ENCODE peak calls at places on chromosomes 1 and 21, in four cellular contexts. T, J, Y and X are unnamed samples.

GRCh38 chr1:171441278-171441677 is 44.1 kb upstream of the PRRC2C start:
- DNase-seq in T (no peak), J (no peak), Y (peak), X (no peak)

GRCh38 chr21:41877901-41878830 is 978 bp downstream of the PRDM15 start:
- DNase-seq in T (peak), J (no peak), Y (peak), X (no peak)

GRCh38 chr1:222618880-222619321 is 1.0 kb downstream of the MIA3 start:
- DNase-seq in T (peak), J (peak), Y (no peak), X (no peak)

GRCh38 chr1:92961131-92961895 is at the start of gene DIPK1A:
- DNase-seq in T (peak), J (peak), Y (peak), X (peak)

GRCh38 chr1:241918879-241919278 is 38.7 kb upstream of the BECN2 start:
- DNase-seq in T (no peak), J (no peak), Y (no peak), X (no peak)

GRCh38 chr1:62040973-62041372 is 153.7 kb upstream of the L1TD1 start:
- DNase-seq in T (no peak), J (peak), Y (no peak), X (no peak)

GRCh38 chr1:159594581-159594980 is 7.0 kb downstream of the APCS start:
- DNase-seq in T (no peak), J (no peak), Y (no peak), X (no peak)

GRCh38 chr21:34511787-34512451 is at the start of gene KCNE1:
- DNase-seq in T (no peak), J (no peak), Y (no peak), X (no peak)

GRCh38 chr1:85611390-85611789 is 30.8 kb downstream of the CCN1 start:
- DNase-seq in T (no peak), J (no peak), Y (no peak), X (no peak)

GRCh38 chr1:23801876-23802275 is 1.3 kb upstream of the GALE start:
- DNase-seq in T (no peak), J (no peak), Y (no peak), X (no peak)

GRCh38 chr1:169348356-169349036 is 19.1 kb downstream of the NME7 start:
- DNase-seq in T (peak), J (peak), Y (peak), X (no peak)
- TF ChIP-seq PHF8 in T (no peak), J (no peak), Y (no peak), X (no peak)

GRCh38 chr1:10640843-10641553 is 155.4 kb downstream of the CASZ1 start:
- DNase-seq in T (no peak), J (no peak), Y (no peak), X (no peak)

GRCh38 chr1:10638559-10639300 is 157.7 kb downstream of the CASZ1 start:
- DNase-seq in T (no peak), J (no peak), Y (no peak), X (no peak)

GRCh38 chr1:10641976-10642375 is 154.5 kb downstream of the CASZ1 start:
- DNase-seq in T (no peak), J (no peak), Y (no peak), X (no peak)

GRCh38 chr1:10639301-10640078 is 157.0 kb downstream of the CASZ1 start:
- DNase-seq in T (no peak), J (no peak), Y (no peak), X (peak)

GRCh38 chr1:10640079-10640578 is 156.3 kb downstream of the CASZ1 start:
- DNase-seq in T (no peak), J (no peak), Y (no peak), X (peak)
- TF ChIP-seq PHF8 in T (no peak), J (no peak), Y (no peak), X (no peak)

GRCh38 chr21:26572668-26573381 is at the start of gene CYYR1:
- DNase-seq in T (no peak), J (no peak), Y (no peak), X (peak)
- TF ChIP-seq PHF8 in T (no peak), J (no peak), Y (no peak), X (peak)

DNA sequence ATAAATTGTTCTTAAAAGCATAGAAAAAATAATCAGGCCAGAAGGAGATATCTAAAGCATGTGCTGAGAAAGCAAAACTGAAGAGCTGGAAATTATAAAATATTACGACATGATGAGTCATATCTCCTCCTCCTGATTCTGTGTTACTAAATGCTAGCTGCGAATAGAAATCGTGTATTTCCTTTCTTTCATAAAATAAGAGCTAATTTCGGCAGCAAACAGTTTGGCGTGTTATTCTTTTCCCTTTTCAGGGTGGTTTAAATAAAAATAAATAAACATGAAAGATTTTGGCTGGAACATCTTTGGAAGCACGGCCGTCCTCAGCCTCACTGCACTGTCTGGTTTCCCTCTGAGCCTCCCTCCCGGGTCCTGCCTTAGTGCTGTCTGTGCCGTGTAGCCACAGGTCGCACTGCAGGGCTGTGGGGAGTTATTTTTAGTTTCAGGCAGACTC is 56.0 kb downstream of the ADARB1 start:
- DNase-seq in T (no peak), J (no peak), Y (no peak), X (no peak)
- TF ChIP-seq PHF8 in T (no peak), J (no peak), Y (no peak), X (no peak)

DNA sequence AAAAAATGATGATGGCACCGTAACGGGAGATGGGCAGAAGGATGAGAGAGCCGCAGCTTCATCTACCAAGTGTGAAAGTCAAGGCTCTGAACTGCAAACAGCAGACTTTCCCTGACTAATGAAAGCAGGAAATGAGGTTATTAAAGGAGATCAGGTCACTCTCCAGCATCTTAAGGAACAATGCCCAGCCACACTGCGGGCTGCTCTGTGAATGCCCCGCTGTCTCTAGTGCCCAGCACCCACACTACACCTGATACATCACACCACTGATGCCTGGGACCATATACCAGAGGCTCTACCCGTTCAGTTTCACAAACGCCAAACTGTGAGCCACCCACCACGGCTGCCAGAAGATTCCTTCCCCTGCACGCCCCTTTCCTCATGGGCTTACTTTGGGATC is 72.2 kb downstream of the MIS18A start:
- DNase-seq in T (no peak), J (no peak), Y (no peak), X (no peak)
- TF ChIP-seq PHF8 in T (no peak), J (no peak), Y (no peak), X (no peak)

DNA sequence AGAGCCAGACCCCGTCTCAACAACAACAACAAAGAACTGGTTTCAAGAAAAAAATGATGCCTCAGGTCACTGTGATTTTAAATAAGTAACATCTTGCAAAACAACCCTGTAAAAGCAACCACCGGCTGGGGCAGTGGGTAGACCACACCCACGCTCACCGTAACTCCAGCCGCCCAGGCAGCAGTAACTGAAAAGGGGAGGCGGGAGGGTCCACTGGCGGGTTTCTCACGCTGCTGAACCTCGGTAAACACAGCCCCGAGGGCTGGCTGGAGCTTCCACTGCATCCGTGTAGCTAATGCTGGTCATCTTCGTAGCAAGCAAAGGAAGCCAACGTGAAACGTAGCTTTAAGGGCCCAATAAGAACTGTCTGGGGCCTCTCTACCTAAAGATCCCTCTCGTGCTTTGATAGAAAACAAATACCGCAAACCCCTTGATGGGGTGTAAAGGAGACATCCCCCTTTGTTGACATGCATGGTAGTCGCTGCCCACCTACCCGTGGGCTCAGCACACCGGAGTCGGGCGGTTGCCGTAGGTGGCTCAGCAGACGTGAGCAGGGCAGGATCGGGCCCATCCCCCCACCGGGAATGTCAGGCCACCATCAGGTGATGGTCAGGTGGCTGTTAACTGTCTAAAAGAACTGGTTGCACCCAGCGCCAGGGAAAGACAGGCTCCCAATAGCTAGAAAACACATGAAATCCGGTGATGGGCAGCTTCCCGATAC is 4.2 kb downstream of the C1orf159 start:
- DNase-seq in T (no peak), J (no peak), Y (no peak), X (no peak)
- TF ChIP-seq PHF8 in T (no peak), J (no peak), Y (no peak), X (no peak)